ENCODE peak calls at places on chromosome 2, in six cellular contexts. One of them, this sample, is unnamed.

GRCh38 chr2:96089356-96090180 is 26.8 kb downstream of the ADRA2B start:
- DNase-seq in activated T-helper 1 cell treated with Interleukin-2 at 50 U/mL for 16 hours: no peak
- DNase-seq in naive thymus-derived CD4-positive, alpha-beta T cell: no peak
- DNase-seq in iris pigment epithelial cell: no peak
- DNase-seq in GM04504: no peak
- DNase-seq in endothelial cell: peak
- DNase-seq in this sample: no peak

GRCh38 chr2:8448822-8449577 is 232.9 kb upstream of the ID2 start:
- DNase-seq in endothelial cell: no peak
- DNase-seq in GM04504: no peak
- DNase-seq in activated T-helper 1 cell treated with Interleukin-2 at 50 U/mL for 16 hours: no peak
- DNase-seq in iris pigment epithelial cell: no peak
- DNase-seq in naive thymus-derived CD4-positive, alpha-beta T cell: no peak
- DNase-seq in this sample: no peak

GRCh38 chr2:239811806-239812560 is 213.2 kb downstream of the NDUFA10 start:
- DNase-seq in iris pigment epithelial cell: no peak
- DNase-seq in activated T-helper 1 cell treated with Interleukin-2 at 50 U/mL for 16 hours: no peak
- DNase-seq in endothelial cell: no peak
- DNase-seq in naive thymus-derived CD4-positive, alpha-beta T cell: no peak
- DNase-seq in GM04504: no peak
- DNase-seq in this sample: no peak

GRCh38 chr2:220835563-220835962 is 736.5 kb downstream of the EPHA4 start:
- DNase-seq in naive thymus-derived CD4-positive, alpha-beta T cell: no peak
- DNase-seq in endothelial cell: no peak
- DNase-seq in activated T-helper 1 cell treated with Interleukin-2 at 50 U/mL for 16 hours: no peak
- DNase-seq in iris pigment epithelial cell: peak
- DNase-seq in GM04504: no peak
- DNase-seq in this sample: no peak

GRCh38 chr2:79139423-79139822 is 19.1 kb downstream of the REG1A start:
- DNase-seq in naive thymus-derived CD4-positive, alpha-beta T cell: no peak
- DNase-seq in GM04504: no peak
- DNase-seq in endothelial cell: no peak
- DNase-seq in iris pigment epithelial cell: no peak
- DNase-seq in activated T-helper 1 cell treated with Interleukin-2 at 50 U/mL for 16 hours: no peak
- DNase-seq in this sample: no peak

GRCh38 chr2:3451926-3452671 is 67.2 kb downstream of the ADI1 start:
- DNase-seq in GM04504: no peak
- DNase-seq in activated T-helper 1 cell treated with Interleukin-2 at 50 U/mL for 16 hours: no peak
- DNase-seq in naive thymus-derived CD4-positive, alpha-beta T cell: no peak
- DNase-seq in endothelial cell: no peak
- DNase-seq in iris pigment epithelial cell: no peak
- DNase-seq in this sample: no peak

GRCh38 chr2:216370961-216371633 is 1.2 kb downstream of the MARCHF4 start:
- DNase-seq in naive thymus-derived CD4-positive, alpha-beta T cell: no peak
- DNase-seq in iris pigment epithelial cell: no peak
- DNase-seq in GM04504: no peak
- DNase-seq in endothelial cell: peak
- DNase-seq in activated T-helper 1 cell treated with Interleukin-2 at 50 U/mL for 16 hours: no peak
- DNase-seq in this sample: no peak

GRCh38 chr2:10407841-10408648 is 40.1 kb downstream of the ODC1 start:
- DNase-seq in GM04504: peak
- DNase-seq in endothelial cell: no peak
- DNase-seq in naive thymus-derived CD4-positive, alpha-beta T cell: peak
- DNase-seq in activated T-helper 1 cell treated with Interleukin-2 at 50 U/mL for 16 hours: no peak
- DNase-seq in iris pigment epithelial cell: peak
- DNase-seq in this sample: peak

GRCh38 chr2:224841910-224842309 is 125.7 kb upstream of the CCDC195 start:
- DNase-seq in activated T-helper 1 cell treated with Interleukin-2 at 50 U/mL for 16 hours: no peak
- DNase-seq in GM04504: no peak
- DNase-seq in iris pigment epithelial cell: no peak
- DNase-seq in endothelial cell: no peak
- DNase-seq in naive thymus-derived CD4-positive, alpha-beta T cell: no peak
- DNase-seq in this sample: no peak

GRCh38 chr2:28746504-28747111 is 5.0 kb upstream of the PPP1CB start:
- DNase-seq in endothelial cell: no peak
- DNase-seq in iris pigment epithelial cell: no peak
- DNase-seq in activated T-helper 1 cell treated with Interleukin-2 at 50 U/mL for 16 hours: no peak
- DNase-seq in GM04504: no peak
- DNase-seq in naive thymus-derived CD4-positive, alpha-beta T cell: no peak
- DNase-seq in this sample: no peak

GRCh38 chr2:186349508-186349907 is 136.6 kb upstream of the ZC3H15 start:
- DNase-seq in naive thymus-derived CD4-positive, alpha-beta T cell: no peak
- DNase-seq in GM04504: peak
- DNase-seq in activated T-helper 1 cell treated with Interleukin-2 at 50 U/mL for 16 hours: no peak
- DNase-seq in iris pigment epithelial cell: peak
- DNase-seq in endothelial cell: no peak
- DNase-seq in this sample: no peak

GRCh38 chr2:27211241-27211942 is 449 bp upstream of the ATRAID start:
- DNase-seq in endothelial cell: no peak
- DNase-seq in GM04504: no peak
- DNase-seq in iris pigment epithelial cell: peak
- DNase-seq in naive thymus-derived CD4-positive, alpha-beta T cell: peak
- DNase-seq in activated T-helper 1 cell treated with Interleukin-2 at 50 U/mL for 16 hours: no peak
- DNase-seq in this sample: no peak

GRCh38 chr2:47767880-47768609 is 14.9 kb upstream of the MSH6 start:
- DNase-seq in iris pigment epithelial cell: peak
- DNase-seq in GM04504: no peak
- DNase-seq in activated T-helper 1 cell treated with Interleukin-2 at 50 U/mL for 16 hours: peak
- DNase-seq in endothelial cell: peak
- DNase-seq in naive thymus-derived CD4-positive, alpha-beta T cell: peak
- DNase-seq in this sample: no peak

GRCh38 chr2:183024701-183025100 is 13.6 kb downstream of the NCKAP1 start:
- DNase-seq in activated T-helper 1 cell treated with Interleukin-2 at 50 U/mL for 16 hours: no peak
- DNase-seq in endothelial cell: no peak
- DNase-seq in naive thymus-derived CD4-positive, alpha-beta T cell: no peak
- DNase-seq in iris pigment epithelial cell: peak
- DNase-seq in GM04504: peak
- DNase-seq in this sample: no peak

GRCh38 chr2:164028764-164029534 is 293.1 kb upstream of the FIGN start:
- DNase-seq in activated T-helper 1 cell treated with Interleukin-2 at 50 U/mL for 16 hours: no peak
- DNase-seq in iris pigment epithelial cell: peak
- DNase-seq in naive thymus-derived CD4-positive, alpha-beta T cell: no peak
- DNase-seq in endothelial cell: no peak
- DNase-seq in GM04504: peak
- DNase-seq in this sample: no peak

GRCh38 chr2:118667366-118667765 is 180.1 kb downstream of the EN1 start:
- DNase-seq in GM04504: peak
- DNase-seq in activated T-helper 1 cell treated with Interleukin-2 at 50 U/mL for 16 hours: no peak
- DNase-seq in naive thymus-derived CD4-positive, alpha-beta T cell: no peak
- DNase-seq in iris pigment epithelial cell: no peak
- DNase-seq in endothelial cell: no peak
- DNase-seq in this sample: no peak

GRCh38 chr2:23624378-23624777 is 239.4 kb downstream of the KLHL29 start:
- DNase-seq in endothelial cell: no peak
- DNase-seq in activated T-helper 1 cell treated with Interleukin-2 at 50 U/mL for 16 hours: no peak
- DNase-seq in naive thymus-derived CD4-positive, alpha-beta T cell: no peak
- DNase-seq in GM04504: no peak
- DNase-seq in iris pigment epithelial cell: peak
- DNase-seq in this sample: no peak

GRCh38 chr2:183284606-183285005 is 160.4 kb downstream of the NUP35 start:
- DNase-seq in endothelial cell: no peak
- DNase-seq in iris pigment epithelial cell: peak
- DNase-seq in activated T-helper 1 cell treated with Interleukin-2 at 50 U/mL for 16 hours: no peak
- DNase-seq in GM04504: peak
- DNase-seq in naive thymus-derived CD4-positive, alpha-beta T cell: no peak
- DNase-seq in this sample: no peak

GRCh38 chr2:224222320-224222719 is 179.6 kb downstream of the FAM124B start:
- DNase-seq in naive thymus-derived CD4-positive, alpha-beta T cell: no peak
- DNase-seq in GM04504: no peak
- DNase-seq in activated T-helper 1 cell treated with Interleukin-2 at 50 U/mL for 16 hours: no peak
- DNase-seq in endothelial cell: no peak
- DNase-seq in iris pigment epithelial cell: peak
- DNase-seq in this sample: no peak

GRCh38 chr2:239307921-239308620 is 92.7 kb downstream of the HDAC4 start:
- DNase-seq in iris pigment epithelial cell: no peak
- DNase-seq in GM04504: no peak
- DNase-seq in endothelial cell: no peak
- DNase-seq in activated T-helper 1 cell treated with Interleukin-2 at 50 U/mL for 16 hours: no peak
- DNase-seq in naive thymus-derived CD4-positive, alpha-beta T cell: no peak
- DNase-seq in this sample: no peak

GRCh38 chr2:173099271-173099670 is 23.6 kb downstream of the MAP3K20 start:
- DNase-seq in iris pigment epithelial cell: no peak
- DNase-seq in GM04504: no peak
- DNase-seq in naive thymus-derived CD4-positive, alpha-beta T cell: no peak
- DNase-seq in activated T-helper 1 cell treated with Interleukin-2 at 50 U/mL for 16 hours: no peak
- DNase-seq in endothelial cell: no peak
- DNase-seq in this sample: no peak

GRCh38 chr2:61770746-61771145 is 83.1 kb downstream of the FAM161A start:
- DNase-seq in naive thymus-derived CD4-positive, alpha-beta T cell: no peak
- DNase-seq in iris pigment epithelial cell: peak
- DNase-seq in activated T-helper 1 cell treated with Interleukin-2 at 50 U/mL for 16 hours: no peak
- DNase-seq in endothelial cell: no peak
- DNase-seq in GM04504: no peak
- DNase-seq in this sample: no peak

GRCh38 chr2:107062173-107062572 is 176.2 kb upstream of the ST6GAL2 start:
- DNase-seq in naive thymus-derived CD4-positive, alpha-beta T cell: no peak
- DNase-seq in activated T-helper 1 cell treated with Interleukin-2 at 50 U/mL for 16 hours: no peak
- DNase-seq in GM04504: no peak
- DNase-seq in endothelial cell: no peak
- DNase-seq in iris pigment epithelial cell: no peak
- DNase-seq in this sample: no peak

GRCh38 chr2:136106505-136106904 is 11.4 kb downstream of the CXCR4 start:
- DNase-seq in iris pigment epithelial cell: no peak
- DNase-seq in GM04504: no peak
- DNase-seq in naive thymus-derived CD4-positive, alpha-beta T cell: no peak
- DNase-seq in endothelial cell: no peak
- DNase-seq in activated T-helper 1 cell treated with Interleukin-2 at 50 U/mL for 16 hours: no peak
- DNase-seq in this sample: no peak

GRCh38 chr2:55609931-55610578 is 7.4 kb downstream of the PPP4R3B start:
- DNase-seq in GM04504: no peak
- DNase-seq in naive thymus-derived CD4-positive, alpha-beta T cell: no peak
- DNase-seq in activated T-helper 1 cell treated with Interleukin-2 at 50 U/mL for 16 hours: no peak
- DNase-seq in iris pigment epithelial cell: no peak
- DNase-seq in endothelial cell: no peak
- DNase-seq in this sample: no peak

GRCh38 chr2:449246-450067 is 161.6 kb upstream of the ALKAL2 start:
- DNase-seq in iris pigment epithelial cell: no peak
- DNase-seq in endothelial cell: no peak
- DNase-seq in GM04504: no peak
- DNase-seq in activated T-helper 1 cell treated with Interleukin-2 at 50 U/mL for 16 hours: no peak
- DNase-seq in naive thymus-derived CD4-positive, alpha-beta T cell: no peak
- DNase-seq in this sample: no peak

GRCh38 chr2:107285621-107286303 is 399.8 kb upstream of the ST6GAL2 start:
- DNase-seq in naive thymus-derived CD4-positive, alpha-beta T cell: no peak
- DNase-seq in endothelial cell: no peak
- DNase-seq in activated T-helper 1 cell treated with Interleukin-2 at 50 U/mL for 16 hours: no peak
- DNase-seq in GM04504: no peak
- DNase-seq in iris pigment epithelial cell: no peak
- DNase-seq in this sample: no peak

GRCh38 chr2:48572797-48573196 is 42.8 kb downstream of the STON1 start:
- DNase-seq in activated T-helper 1 cell treated with Interleukin-2 at 50 U/mL for 16 hours: no peak
- DNase-seq in GM04504: no peak
- DNase-seq in iris pigment epithelial cell: no peak
- DNase-seq in naive thymus-derived CD4-positive, alpha-beta T cell: no peak
- DNase-seq in endothelial cell: no peak
- DNase-seq in this sample: no peak

GRCh38 chr2:234421-234820 is 29.4 kb downstream of the SH3YL1 start:
- DNase-seq in naive thymus-derived CD4-positive, alpha-beta T cell: no peak
- DNase-seq in iris pigment epithelial cell: no peak
- DNase-seq in activated T-helper 1 cell treated with Interleukin-2 at 50 U/mL for 16 hours: no peak
- DNase-seq in endothelial cell: no peak
- DNase-seq in GM04504: no peak
- DNase-seq in this sample: no peak

GRCh38 chr2:238554468-238555184 is 127.9 kb downstream of the ASB1 start:
- DNase-seq in GM04504: no peak
- DNase-seq in endothelial cell: no peak
- DNase-seq in iris pigment epithelial cell: no peak
- DNase-seq in activated T-helper 1 cell treated with Interleukin-2 at 50 U/mL for 16 hours: no peak
- DNase-seq in naive thymus-derived CD4-positive, alpha-beta T cell: no peak
- DNase-seq in this sample: no peak

GRCh38 chr2:74715071-74715791 is 61.2 kb downstream of the SEMA4F start:
- DNase-seq in endothelial cell: peak
- DNase-seq in activated T-helper 1 cell treated with Interleukin-2 at 50 U/mL for 16 hours: peak
- DNase-seq in naive thymus-derived CD4-positive, alpha-beta T cell: peak
- DNase-seq in iris pigment epithelial cell: peak
- DNase-seq in GM04504: peak
- DNase-seq in this sample: peak

GRCh38 chr2:112784199-112785189 is at the start of gene IL1A:
- DNase-seq in activated T-helper 1 cell treated with Interleukin-2 at 50 U/mL for 16 hours: no peak
- DNase-seq in naive thymus-derived CD4-positive, alpha-beta T cell: no peak
- DNase-seq in iris pigment epithelial cell: peak
- DNase-seq in GM04504: no peak
- DNase-seq in endothelial cell: no peak
- DNase-seq in this sample: no peak

GRCh38 chr2:152134488-152135280 is 35.8 kb upstream of the CACNB4 start:
- DNase-seq in iris pigment epithelial cell: peak
- DNase-seq in GM04504: no peak
- DNase-seq in activated T-helper 1 cell treated with Interleukin-2 at 50 U/mL for 16 hours: no peak
- DNase-seq in endothelial cell: no peak
- DNase-seq in naive thymus-derived CD4-positive, alpha-beta T cell: no peak
- DNase-seq in this sample: peak

GRCh38 chr2:95314964-95315611 is 17.9 kb downstream of the KCNIP3 start:
- DNase-seq in GM04504: no peak
- DNase-seq in activated T-helper 1 cell treated with Interleukin-2 at 50 U/mL for 16 hours: no peak
- DNase-seq in iris pigment epithelial cell: peak
- DNase-seq in naive thymus-derived CD4-positive, alpha-beta T cell: no peak
- DNase-seq in endothelial cell: peak
- DNase-seq in this sample: no peak

GRCh38 chr2:241672243-241673188 is 14.1 kb downstream of the DTYMK start:
- DNase-seq in GM04504: no peak
- DNase-seq in naive thymus-derived CD4-positive, alpha-beta T cell: no peak
- DNase-seq in endothelial cell: no peak
- DNase-seq in activated T-helper 1 cell treated with Interleukin-2 at 50 U/mL for 16 hours: no peak
- DNase-seq in iris pigment epithelial cell: no peak
- DNase-seq in this sample: no peak

GRCh38 chr2:152499411-152499810 is 164.4 kb downstream of the FMNL2 start:
- DNase-seq in GM04504: no peak
- DNase-seq in naive thymus-derived CD4-positive, alpha-beta T cell: no peak
- DNase-seq in activated T-helper 1 cell treated with Interleukin-2 at 50 U/mL for 16 hours: no peak
- DNase-seq in iris pigment epithelial cell: peak
- DNase-seq in endothelial cell: no peak
- DNase-seq in this sample: no peak

GRCh38 chr2:66846887-66847286 is 412.0 kb downstream of the MEIS1 start:
- DNase-seq in iris pigment epithelial cell: no peak
- DNase-seq in endothelial cell: no peak
- DNase-seq in activated T-helper 1 cell treated with Interleukin-2 at 50 U/mL for 16 hours: no peak
- DNase-seq in naive thymus-derived CD4-positive, alpha-beta T cell: no peak
- DNase-seq in GM04504: no peak
- DNase-seq in this sample: no peak

GRCh38 chr2:238688197-238689153 is 159.4 kb upstream of the TWIST2 start:
- DNase-seq in activated T-helper 1 cell treated with Interleukin-2 at 50 U/mL for 16 hours: no peak
- DNase-seq in GM04504: peak
- DNase-seq in iris pigment epithelial cell: peak
- DNase-seq in endothelial cell: no peak
- DNase-seq in naive thymus-derived CD4-positive, alpha-beta T cell: no peak
- DNase-seq in this sample: no peak

This sample was measured in GM12878.